ENCODE peak calls at places on chromosomes 16 and 17, in ten cellular contexts. One of them, this sample, is unnamed.

GRCh38 chr16:67277294-67277998 is 1.9 kb upstream of the PLEKHG4 start:
- DNase-seq in NCI-H1436: no peak
- DNase-seq in amniotic stem cell: peak
- DNase-seq in activated T-cell treated with anti-CD3 and anti-CD28 coated beads, Interleukin-2, amount 50 U/mL, for 4 hours: no peak
- DNase-seq in stimulated activated effector memory CD8-positive, alpha-beta T cell treated with anti-CD3 and anti-CD28 coated beads, Interleukin-12 subunit alpha, Interleukin-12 subunit beta, amount 100 ng/mL, for 72 hours: no peak
- DNase-seq in DMS79: no peak
- DNase-seq in stimulated activated CD8-positive, alpha-beta memory T cell treated with anti-CD3 and anti-CD28 coated beads, Interleukin-7, amount 100 ng/mL, for 1 hour: no peak
- DNase-seq in transverse colon: peak
- DNase-seq in naive B cell: no peak
- DNase-seq in left colon: no peak
- DNase-seq in this sample: no peak

GRCh38 chr17:20077978-20078674 is 69.0 kb downstream of the SPECC1 start:
- DNase-seq in NCI-H1436: no peak
- DNase-seq in amniotic stem cell: no peak
- DNase-seq in activated T-cell treated with anti-CD3 and anti-CD28 coated beads, Interleukin-2, amount 50 U/mL, for 4 hours: no peak
- DNase-seq in stimulated activated effector memory CD8-positive, alpha-beta T cell treated with anti-CD3 and anti-CD28 coated beads, Interleukin-12 subunit alpha, Interleukin-12 subunit beta, amount 100 ng/mL, for 72 hours: no peak
- DNase-seq in DMS79: no peak
- DNase-seq in stimulated activated CD8-positive, alpha-beta memory T cell treated with anti-CD3 and anti-CD28 coated beads, Interleukin-7, amount 100 ng/mL, for 1 hour: no peak
- DNase-seq in transverse colon: no peak
- DNase-seq in naive B cell: no peak
- DNase-seq in left colon: no peak
- DNase-seq in this sample: no peak

GRCh38 chr16:11038777-11039176 is 94.4 kb downstream of the CLEC16A start:
- DNase-seq in NCI-H1436: no peak
- DNase-seq in amniotic stem cell: no peak
- DNase-seq in activated T-cell treated with anti-CD3 and anti-CD28 coated beads, Interleukin-2, amount 50 U/mL, for 4 hours: no peak
- DNase-seq in stimulated activated effector memory CD8-positive, alpha-beta T cell treated with anti-CD3 and anti-CD28 coated beads, Interleukin-12 subunit alpha, Interleukin-12 subunit beta, amount 100 ng/mL, for 72 hours: no peak
- DNase-seq in DMS79: no peak
- DNase-seq in stimulated activated CD8-positive, alpha-beta memory T cell treated with anti-CD3 and anti-CD28 coated beads, Interleukin-7, amount 100 ng/mL, for 1 hour: no peak
- DNase-seq in transverse colon: peak
- DNase-seq in naive B cell: no peak
- DNase-seq in left colon: peak
- DNase-seq in this sample: no peak

GRCh38 chr17:67515490-67516088 is 138.5 kb downstream of the PITPNC1 start:
- DNase-seq in NCI-H1436: no peak
- DNase-seq in amniotic stem cell: no peak
- DNase-seq in activated T-cell treated with anti-CD3 and anti-CD28 coated beads, Interleukin-2, amount 50 U/mL, for 4 hours: no peak
- DNase-seq in stimulated activated effector memory CD8-positive, alpha-beta T cell treated with anti-CD3 and anti-CD28 coated beads, Interleukin-12 subunit alpha, Interleukin-12 subunit beta, amount 100 ng/mL, for 72 hours: no peak
- DNase-seq in DMS79: no peak
- DNase-seq in stimulated activated CD8-positive, alpha-beta memory T cell treated with anti-CD3 and anti-CD28 coated beads, Interleukin-7, amount 100 ng/mL, for 1 hour: no peak
- DNase-seq in transverse colon: no peak
- DNase-seq in naive B cell: no peak
- DNase-seq in left colon: no peak
- DNase-seq in this sample: no peak

GRCh38 chr16:87461466-87461975 is 31.3 kb downstream of the ZCCHC14 start:
- DNase-seq in NCI-H1436: peak
- DNase-seq in amniotic stem cell: no peak
- DNase-seq in activated T-cell treated with anti-CD3 and anti-CD28 coated beads, Interleukin-2, amount 50 U/mL, for 4 hours: no peak
- DNase-seq in stimulated activated effector memory CD8-positive, alpha-beta T cell treated with anti-CD3 and anti-CD28 coated beads, Interleukin-12 subunit alpha, Interleukin-12 subunit beta, amount 100 ng/mL, for 72 hours: no peak
- DNase-seq in DMS79: peak
- DNase-seq in stimulated activated CD8-positive, alpha-beta memory T cell treated with anti-CD3 and anti-CD28 coated beads, Interleukin-7, amount 100 ng/mL, for 1 hour: no peak
- DNase-seq in transverse colon: peak
- DNase-seq in naive B cell: no peak
- DNase-seq in left colon: peak
- DNase-seq in this sample: no peak

GRCh38 chr16:89357460-89357859 is 132.9 kb downstream of the ANKRD11 start:
- DNase-seq in NCI-H1436: no peak
- DNase-seq in amniotic stem cell: no peak
- DNase-seq in activated T-cell treated with anti-CD3 and anti-CD28 coated beads, Interleukin-2, amount 50 U/mL, for 4 hours: no peak
- DNase-seq in stimulated activated effector memory CD8-positive, alpha-beta T cell treated with anti-CD3 and anti-CD28 coated beads, Interleukin-12 subunit alpha, Interleukin-12 subunit beta, amount 100 ng/mL, for 72 hours: no peak
- DNase-seq in DMS79: no peak
- DNase-seq in stimulated activated CD8-positive, alpha-beta memory T cell treated with anti-CD3 and anti-CD28 coated beads, Interleukin-7, amount 100 ng/mL, for 1 hour: no peak
- DNase-seq in transverse colon: no peak
- DNase-seq in naive B cell: peak
- DNase-seq in left colon: no peak
- DNase-seq in this sample: no peak

GRCh38 chr17:77211681-77212080 is 70.9 kb downstream of the SEC14L1 start:
- DNase-seq in NCI-H1436: no peak
- DNase-seq in amniotic stem cell: no peak
- DNase-seq in activated T-cell treated with anti-CD3 and anti-CD28 coated beads, Interleukin-2, amount 50 U/mL, for 4 hours: no peak
- DNase-seq in stimulated activated effector memory CD8-positive, alpha-beta T cell treated with anti-CD3 and anti-CD28 coated beads, Interleukin-12 subunit alpha, Interleukin-12 subunit beta, amount 100 ng/mL, for 72 hours: no peak
- DNase-seq in DMS79: no peak
- DNase-seq in stimulated activated CD8-positive, alpha-beta memory T cell treated with anti-CD3 and anti-CD28 coated beads, Interleukin-7, amount 100 ng/mL, for 1 hour: no peak
- DNase-seq in transverse colon: no peak
- DNase-seq in naive B cell: no peak
- DNase-seq in left colon: no peak
- DNase-seq in this sample: no peak

GRCh38 chr16:53224932-53225533 is 170.2 kb downstream of the CHD9 start:
- DNase-seq in NCI-H1436: no peak
- DNase-seq in amniotic stem cell: no peak
- DNase-seq in activated T-cell treated with anti-CD3 and anti-CD28 coated beads, Interleukin-2, amount 50 U/mL, for 4 hours: no peak
- DNase-seq in stimulated activated effector memory CD8-positive, alpha-beta T cell treated with anti-CD3 and anti-CD28 coated beads, Interleukin-12 subunit alpha, Interleukin-12 subunit beta, amount 100 ng/mL, for 72 hours: no peak
- DNase-seq in DMS79: no peak
- DNase-seq in stimulated activated CD8-positive, alpha-beta memory T cell treated with anti-CD3 and anti-CD28 coated beads, Interleukin-7, amount 100 ng/mL, for 1 hour: no peak
- DNase-seq in transverse colon: no peak
- DNase-seq in naive B cell: no peak
- DNase-seq in left colon: no peak
- DNase-seq in this sample: no peak

GRCh38 chr17:20611314-20611713 is 31.8 kb downstream of the CDRT15L2 start:
- DNase-seq in NCI-H1436: no peak
- DNase-seq in amniotic stem cell: no peak
- DNase-seq in activated T-cell treated with anti-CD3 and anti-CD28 coated beads, Interleukin-2, amount 50 U/mL, for 4 hours: no peak
- DNase-seq in stimulated activated effector memory CD8-positive, alpha-beta T cell treated with anti-CD3 and anti-CD28 coated beads, Interleukin-12 subunit alpha, Interleukin-12 subunit beta, amount 100 ng/mL, for 72 hours: no peak
- DNase-seq in DMS79: no peak
- DNase-seq in stimulated activated CD8-positive, alpha-beta memory T cell treated with anti-CD3 and anti-CD28 coated beads, Interleukin-7, amount 100 ng/mL, for 1 hour: no peak
- DNase-seq in transverse colon: no peak
- DNase-seq in naive B cell: no peak
- DNase-seq in left colon: no peak
- DNase-seq in this sample: no peak

GRCh38 chr16:86045601-86045971 is 146.6 kb downstream of the IRF8 start:
- DNase-seq in NCI-H1436: no peak
- DNase-seq in amniotic stem cell: no peak
- DNase-seq in activated T-cell treated with anti-CD3 and anti-CD28 coated beads, Interleukin-2, amount 50 U/mL, for 4 hours: no peak
- DNase-seq in stimulated activated effector memory CD8-positive, alpha-beta T cell treated with anti-CD3 and anti-CD28 coated beads, Interleukin-12 subunit alpha, Interleukin-12 subunit beta, amount 100 ng/mL, for 72 hours: no peak
- DNase-seq in DMS79: no peak
- DNase-seq in stimulated activated CD8-positive, alpha-beta memory T cell treated with anti-CD3 and anti-CD28 coated beads, Interleukin-7, amount 100 ng/mL, for 1 hour: no peak
- DNase-seq in transverse colon: peak
- DNase-seq in naive B cell: no peak
- DNase-seq in left colon: no peak
- DNase-seq in this sample: no peak

GRCh38 chr17:16463341-16464000 is 28.5 kb downstream of the LRRC75A start:
- DNase-seq in NCI-H1436: no peak
- DNase-seq in amniotic stem cell: no peak
- DNase-seq in activated T-cell treated with anti-CD3 and anti-CD28 coated beads, Interleukin-2, amount 50 U/mL, for 4 hours: no peak
- DNase-seq in stimulated activated effector memory CD8-positive, alpha-beta T cell treated with anti-CD3 and anti-CD28 coated beads, Interleukin-12 subunit alpha, Interleukin-12 subunit beta, amount 100 ng/mL, for 72 hours: no peak
- DNase-seq in DMS79: no peak
- DNase-seq in stimulated activated CD8-positive, alpha-beta memory T cell treated with anti-CD3 and anti-CD28 coated beads, Interleukin-7, amount 100 ng/mL, for 1 hour: no peak
- DNase-seq in transverse colon: peak
- DNase-seq in naive B cell: no peak
- DNase-seq in left colon: peak
- DNase-seq in this sample: no peak

GRCh38 chr17:45384047-45384799 is 48.4 kb downstream of the ARHGAP27 start:
- DNase-seq in NCI-H1436: no peak
- DNase-seq in amniotic stem cell: no peak
- DNase-seq in activated T-cell treated with anti-CD3 and anti-CD28 coated beads, Interleukin-2, amount 50 U/mL, for 4 hours: no peak
- DNase-seq in stimulated activated effector memory CD8-positive, alpha-beta T cell treated with anti-CD3 and anti-CD28 coated beads, Interleukin-12 subunit alpha, Interleukin-12 subunit beta, amount 100 ng/mL, for 72 hours: no peak
- DNase-seq in DMS79: peak
- DNase-seq in stimulated activated CD8-positive, alpha-beta memory T cell treated with anti-CD3 and anti-CD28 coated beads, Interleukin-7, amount 100 ng/mL, for 1 hour: no peak
- DNase-seq in transverse colon: no peak
- DNase-seq in naive B cell: no peak
- DNase-seq in left colon: no peak
- DNase-seq in this sample: no peak

This sample was measured in SK-N-MC.